ENCODE peak calls at places on chromosomes 16 and 17, in seven cellular contexts. J, P, S, K, D, Q and H are unnamed samples.

GRCh38 chr17:77372444-77373297 is 231.9 kb downstream of the SEC14L1 start:
- DNase-seq in J (peak), P (peak), S (no peak), K (no peak), D (peak), Q (peak), H (peak)

GRCh38 chr17:79137015-79137770 is 62.6 kb downstream of the ENGASE start:
- DNase-seq in J (no peak), P (no peak), S (no peak), K (no peak), D (no peak), Q (no peak), H (no peak)

GRCh38 chr16:90044111-90044551 is 24.9 kb upstream of the DBNDD1 start:
- DNase-seq in J (peak), P (no peak), S (no peak), K (no peak), D (peak), Q (no peak), H (no peak)

GRCh38 chr17:81397314-81398169 is 2.3 kb downstream of the BAHCC1 start:
- DNase-seq in J (peak), P (no peak), S (no peak), K (no peak), D (peak), Q (no peak), H (peak)

GRCh38 chr16:50718061-50718760 is 23.7 kb upstream of the CYLD start:
- DNase-seq in J (no peak), P (no peak), S (no peak), K (no peak), D (no peak), Q (no peak), H (peak)

GRCh38 chr16:85473909-85474640 is 139.0 kb upstream of the GSE1 start:
- DNase-seq in J (no peak), P (no peak), S (no peak), K (no peak), D (no peak), Q (no peak), H (peak)

GRCh38 chr16:15894571-15895358 is 6.4 kb upstream of the CEP20 start:
- DNase-seq in J (no peak), P (no peak), S (no peak), K (no peak), D (no peak), Q (no peak), H (no peak)

GRCh38 chr17:69654981-69655581 is 240.6 kb downstream of the MAP2K6 start:
- DNase-seq in J (no peak), P (no peak), S (peak), K (peak), D (no peak), Q (no peak), H (peak)

GRCh38 chr17:82866521-82867214 is 26.8 kb upstream of the ZNF750 start:
- DNase-seq in J (peak), P (peak), S (peak), K (peak), D (no peak), Q (no peak), H (peak)

GRCh38 chr17:1275962-1276736 is 3.3 kb upstream of the TRARG1 start:
- DNase-seq in J (peak), P (peak), S (no peak), K (peak), D (peak), Q (peak), H (peak)

GRCh38 chr17:628507-628941 is 86.1 kb downstream of the VPS53 start:
- DNase-seq in J (no peak), P (no peak), S (no peak), K (no peak), D (no peak), Q (no peak), H (peak)

GRCh38 chr17:67157732-67158639 is 87.0 kb downstream of the HELZ start:
- DNase-seq in J (no peak), P (no peak), S (no peak), K (peak), D (no peak), Q (peak), H (peak)

GRCh38 chr16:10256855-10257641 is 74.8 kb upstream of the GRIN2A start:
- DNase-seq in J (peak), P (peak), S (peak), K (no peak), D (peak), Q (peak), H (peak)

GRCh38 chr17:41967141-41967920 is 736 bp downstream of the CNP start:
- DNase-seq in J (no peak), P (no peak), S (no peak), K (peak), D (no peak), Q (peak), H (no peak)

GRCh38 chr16:77822656-77823055 is 34.3 kb downstream of the VAT1L start:
- DNase-seq in J (no peak), P (no peak), S (no peak), K (no peak), D (no peak), Q (no peak), H (no peak)

GRCh38 chr17:17190188-17190587 is 15.9 kb downstream of the PLD6 start:
- DNase-seq in J (no peak), P (no peak), S (no peak), K (no peak), D (no peak), Q (no peak), H (no peak)

GRCh38 chr16:662597-662996 is 5.3 kb upstream of the RHOT2 start:
- DNase-seq in J (no peak), P (no peak), S (no peak), K (no peak), D (no peak), Q (no peak), H (no peak)

GRCh38 chr16:2090819-2091721 is 43.3 kb downstream of the TSC2 start:
- DNase-seq in J (peak), P (peak), S (peak), K (peak), D (peak), Q (peak), H (peak)

GRCh38 chr16:22912654-22913053 is 98.7 kb downstream of the HS3ST2 start:
- DNase-seq in J (no peak), P (no peak), S (no peak), K (no peak), D (no peak), Q (no peak), H (no peak)

GRCh38 chr16:73565263-73565662 is 517.3 kb upstream of the ZFHX3 start:
- DNase-seq in J (no peak), P (no peak), S (no peak), K (no peak), D (no peak), Q (peak), H (peak)

GRCh38 chr16:26569793-26570192 is 496.9 kb upstream of the C16orf82 start:
- DNase-seq in J (no peak), P (no peak), S (no peak), K (no peak), D (no peak), Q (peak), H (no peak)

GRCh38 chr16:27275394-27275793 is 6.8 kb upstream of the NSMCE1 start:
- DNase-seq in J (no peak), P (no peak), S (no peak), K (no peak), D (no peak), Q (no peak), H (no peak)

GRCh38 chr17:21239680-21240374 is 13.4 kb downstream of the NATD1 start:
- DNase-seq in J (no peak), P (no peak), S (no peak), K (peak), D (no peak), Q (peak), H (peak)

GRCh38 chr16:88069397-88070168 is 118.3 kb downstream of the BANP start:
- DNase-seq in J (peak), P (no peak), S (no peak), K (no peak), D (peak), Q (peak), H (no peak)

GRCh38 chr16:46688101-46688656 is 799 bp downstream of the VPS35 start:
- DNase-seq in J (no peak), P (peak), S (no peak), K (no peak), D (peak), Q (no peak), H (peak)

GRCh38 chr16:87765473-87765775 is 362 bp downstream of the KLHDC4 start:
- DNase-seq in J (no peak), P (no peak), S (no peak), K (no peak), D (no peak), Q (peak), H (no peak)

GRCh38 chr17:56230660-56231059 is 77.4 kb downstream of the ANKFN1 start:
- DNase-seq in J (no peak), P (no peak), S (peak), K (no peak), D (no peak), Q (no peak), H (peak)

DNA sequence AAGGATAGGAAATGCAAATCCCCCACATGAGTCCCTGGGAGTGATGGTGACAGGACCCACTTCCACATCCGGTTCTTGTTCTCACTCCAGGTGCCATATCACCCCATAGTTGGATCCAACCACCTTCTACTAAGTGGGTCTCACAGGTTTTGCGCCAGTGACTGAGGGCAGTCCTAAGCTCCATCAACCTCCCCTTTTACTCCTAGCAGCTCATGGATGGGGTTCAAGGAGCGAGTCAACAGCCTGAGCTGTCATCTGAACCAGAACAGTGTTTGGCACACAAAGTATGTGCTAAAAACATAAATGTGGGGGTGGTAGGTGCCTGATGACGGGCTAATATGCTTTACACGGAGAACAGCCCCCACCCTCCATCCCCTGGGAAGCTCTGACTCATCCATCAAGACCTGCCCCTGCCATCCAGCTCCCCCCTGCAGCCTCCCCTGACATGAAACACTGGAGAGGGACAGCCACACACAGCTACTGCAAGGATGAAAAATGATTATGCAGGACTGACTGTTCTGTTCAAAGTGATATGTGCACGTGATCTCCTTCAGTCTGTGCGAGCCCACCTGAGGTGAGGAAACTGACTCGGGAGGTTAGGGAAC is 143.2 kb upstream of the CDH5 start:
- DNase-seq in J (no peak), P (no peak), S (no peak), K (peak), D (no peak), Q (no peak), H (no peak)
- H3K4me3 ChIP-seq in J (no peak), P (no peak), S (no peak), K (no peak), D (no peak), Q (no peak), H (no peak)

GRCh38 chr16:13845232-13845631 is 74.7 kb upstream of the ERCC4 start:
- DNase-seq in J (no peak), P (no peak), S (no peak), K (no peak), D (no peak), Q (no peak), H (no peak)

GRCh38 chr16:13835935-13836334 is 84.0 kb upstream of the ERCC4 start:
- DNase-seq in J (no peak), P (no peak), S (no peak), K (no peak), D (no peak), Q (no peak), H (no peak)

GRCh38 chr16:13835357-13835756 is 84.6 kb upstream of the ERCC4 start:
- DNase-seq in J (no peak), P (no peak), S (no peak), K (no peak), D (no peak), Q (peak), H (no peak)

DNA sequence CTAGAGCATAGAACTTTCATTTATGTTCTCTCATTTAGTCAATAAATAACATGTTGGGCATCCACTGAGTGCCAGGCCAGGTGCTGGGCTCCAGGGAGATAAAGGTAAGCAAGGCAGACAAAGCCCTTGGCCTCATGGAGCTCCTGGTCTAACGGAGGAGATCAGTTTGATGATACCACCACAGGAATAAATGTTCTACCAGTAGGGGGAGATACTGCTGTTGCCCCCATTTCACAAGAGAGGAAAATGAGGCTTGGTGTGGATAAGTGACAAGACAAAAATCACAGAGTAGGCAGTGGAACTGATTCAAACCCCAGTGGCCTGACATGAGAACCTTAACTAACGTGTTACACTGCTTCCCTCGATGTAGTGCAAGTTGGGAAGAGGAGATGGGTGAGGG is 80.4 kb upstream of the ERCC4 start:
- DNase-seq in J (no peak), P (no peak), S (no peak), K (no peak), D (no peak), Q (no peak), H (no peak)
- TF ChIP-seq CTCF in J (no peak), P (no peak), S (no peak), K (no peak), D (no peak), Q (peak), H (no peak)

DNA sequence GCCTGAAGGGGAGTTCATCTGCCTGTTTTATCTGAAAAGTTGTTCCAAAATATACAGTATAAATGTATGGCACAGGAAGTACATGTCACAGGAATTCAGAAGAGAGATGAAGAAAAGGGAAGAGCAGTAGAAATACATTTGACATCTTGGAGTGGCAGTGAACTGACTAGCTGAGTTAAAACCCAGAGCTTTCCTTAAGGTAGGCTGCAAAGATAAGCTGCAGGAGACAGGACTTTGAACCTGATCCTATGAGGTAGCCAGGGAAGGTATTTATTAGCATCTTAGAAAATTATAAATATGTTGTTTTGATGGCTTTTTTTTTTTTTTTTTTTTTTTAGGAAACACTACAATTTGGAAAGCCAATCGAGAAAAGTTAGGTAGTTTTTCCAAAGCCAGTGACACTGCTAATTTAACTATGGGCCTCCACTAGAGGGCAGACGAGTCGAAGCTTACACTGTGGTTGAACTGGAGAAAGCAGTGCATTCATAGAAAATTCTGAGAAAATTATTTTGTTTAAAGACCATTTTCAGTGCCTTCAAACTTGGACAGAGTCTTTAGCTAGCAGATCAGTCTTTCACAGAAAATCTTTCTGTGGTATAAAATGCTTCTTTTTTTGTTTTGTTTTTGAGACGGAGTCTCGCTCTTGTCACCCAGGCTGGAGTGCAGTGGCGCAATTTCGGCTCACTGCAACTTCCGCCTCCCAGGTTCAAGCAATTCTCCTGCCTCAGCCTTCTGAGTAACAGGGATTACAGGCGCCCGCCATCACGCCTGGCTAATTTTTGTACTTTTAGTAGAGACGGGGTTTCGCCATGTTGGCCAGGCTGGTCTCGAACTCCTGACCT is 122.3 kb downstream of the SSH2 start:
- DNase-seq in J (peak), P (peak), S (peak), K (peak), D (peak), Q (peak), H (peak)
- H3K4me3 ChIP-seq in J (no peak), P (no peak), S (no peak), K (no peak), D (no peak), Q (peak), H (no peak)

GRCh38 chr16:28549301-28549899 is 4.3 kb upstream of the SGF29 start:
- DNase-seq in J (no peak), P (no peak), S (no peak), K (peak), D (no peak), Q (peak), H (peak)
- TF ChIP-seq CTCF in J (no peak), P (peak), S (peak), K (peak), D (peak), Q (peak), H (peak)